ENCODE peak calls at places on chromosomes 1 and 21, in eight cellular contexts. F is HFFc6, E is breast epithelium, M is mesothelial cell of epicardium, P is uterus, C is heart left ventricle, D is HepG2, X is astrocyte of the spinal cord. V is an unnamed sample.

GRCh38 chr21:38661296-38662223 is 144.2 kb upstream of the ETS2 start:
- DNase-seq in D (no peak), X (peak; percentile 69), F (peak; percentile 20), M (no peak), P (peak; percentile 31), C (peak; percentile 22), E (no peak), V (no peak)

GRCh38 chr1:31575373-31576140 is 758 bp upstream of the TINAGL1 start:
- DNase-seq in C (no peak), D (peak; percentile 93), P (no peak), X (no peak), F (no peak), M (no peak), E (peak; percentile 85), V (no peak)

GRCh38 chr1:172616646-172617045 is 42.3 kb upstream of the FASLG start:
- DNase-seq in P (no peak), X (no peak), D (no peak), M (no peak), C (no peak), F (no peak), E (no peak), V (no peak)

GRCh38 chr1:156571261-156571958 is 955 bp downstream of the IQGAP3 start:
- DNase-seq in F (peak; percentile 93), P (no peak), X (peak; percentile 87), M (no peak), E (no peak), D (no peak), C (no peak), V (no peak)

GRCh38 chr21:35840197-35840799 is 220.0 kb downstream of the SETD4 start:
- DNase-seq in E (no peak), D (peak; percentile 50), F (peak; percentile 74), M (no peak), P (peak; percentile 26), C (peak; percentile 48), X (peak; percentile 87), V (peak; percentile 20)

GRCh38 chr1:109441105-109441504 is 14.9 kb upstream of the PSMA5 start:
- DNase-seq in F (peak; percentile 35), D (peak; percentile 70), C (no peak), X (peak; percentile 12), E (no peak), P (no peak), M (no peak), V (no peak)

GRCh38 chr1:155942578-155943141 is 1.2 kb downstream of the RXFP4 start:
- DNase-seq in M (no peak), X (no peak), D (no peak), F (no peak), P (no peak), C (no peak), E (no peak), V (no peak)

GRCh38 chr1:55217226-55217996 is 2.2 kb upstream of the USP24 start:
- DNase-seq in P (no peak), M (no peak), D (no peak), E (no peak), X (no peak), C (no peak), F (no peak), V (no peak)

GRCh38 chr1:46110521-46110920 is 21.9 kb downstream of the PIK3R3 start:
- DNase-seq in M (no peak), X (peak; percentile 48), P (no peak), F (no peak), D (no peak), C (no peak), E (no peak), V (no peak)

GRCh38 chr1:53622531-53622930 is 116.4 kb downstream of the GLIS1 start:
- DNase-seq in M (no peak), E (no peak), D (no peak), X (no peak), C (peak; percentile 5), F (no peak), P (no peak), V (no peak)
- TF ChIP-seq CTCF in M (no peak), E (no peak), D (no peak), X (no peak), C (no peak), F (no peak), P (no peak), V (no peak)

GRCh38 chr1:66401244-66401643 is 132.7 kb upstream of the SGIP1 start:
- DNase-seq in D (no peak), F (no peak), P (no peak), E (no peak), C (no peak), M (no peak), X (no peak), V (no peak)

GRCh38 chr1:66400660-66401059 is 133.3 kb upstream of the SGIP1 start:
- DNase-seq in D (no peak), X (no peak), P (no peak), M (no peak), C (no peak), F (no peak), E (no peak), V (no peak)

GRCh38 chr1:66402194-66402593 is 131.8 kb upstream of the SGIP1 start:
- DNase-seq in P (peak; percentile 80), X (no peak), F (no peak), C (peak; percentile 85), E (no peak), D (no peak), M (no peak), V (no peak)

GRCh38 chr1:66405046-66405445 is 128.9 kb upstream of the SGIP1 start:
- DNase-seq in P (no peak), F (no peak), E (no peak), M (no peak), C (no peak), D (no peak), X (no peak), V (no peak)

GRCh38 chr1:66403031-66403731 is 130.8 kb upstream of the SGIP1 start:
- DNase-seq in P (no peak), F (no peak), M (no peak), X (no peak), E (no peak), D (no peak), C (no peak), V (no peak)
- TF ChIP-seq CTCF in P (no peak), F (no peak), M (no peak), X (no peak), E (no peak), D (no peak), C (no peak), V (no peak)

DNA sequence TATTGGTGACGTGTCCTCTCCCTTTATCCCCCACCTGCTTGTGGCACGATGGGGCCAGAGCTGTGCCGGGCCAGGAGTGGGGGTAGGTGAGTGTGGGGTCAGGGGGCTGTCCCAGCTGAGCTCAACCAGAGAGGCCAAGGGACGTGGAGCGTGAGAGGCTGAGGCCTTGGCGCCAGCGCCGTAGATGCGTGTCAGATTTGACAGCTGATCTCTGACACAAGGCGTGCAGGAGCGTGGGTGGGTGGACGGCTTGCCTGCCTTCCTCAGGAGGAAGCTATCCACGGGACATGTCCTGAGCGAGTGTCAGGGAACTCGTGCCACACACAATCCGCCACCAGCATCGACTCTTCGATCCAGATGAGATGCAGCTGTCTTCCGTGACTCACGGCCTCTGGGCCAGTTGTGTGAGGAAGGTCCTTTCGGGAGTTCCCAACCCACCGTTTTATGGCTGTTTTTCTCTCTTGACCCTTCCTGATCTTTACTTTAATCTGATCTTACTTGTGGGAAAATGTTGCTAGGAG is 56.7 kb downstream of the SPSB1 start:
- DNase-seq in D (no peak), X (no peak), F (no peak), E (no peak), C (no peak), P (no peak), M (no peak), V (no peak)
- TF ChIP-seq CTCF in D (no peak), X (no peak), F (no peak), E (no peak), C (no peak), P (no peak), M (no peak), V (no peak)

GRCh38 chr1:224170748-224171478 is 12.1 kb upstream of the DEGS1 start:
- DNase-seq in M (no peak), C (no peak), D (peak; percentile 13), F (peak; percentile 15), P (no peak), E (no peak), X (peak; percentile 15), V (no peak)
- TF ChIP-seq CTCF in M (no peak), C (peak; percentile 29), D (peak; percentile 34), F (peak; percentile 64), P (no peak), E (peak; percentile 28), X (peak; percentile 50), V (no peak)

DNA sequence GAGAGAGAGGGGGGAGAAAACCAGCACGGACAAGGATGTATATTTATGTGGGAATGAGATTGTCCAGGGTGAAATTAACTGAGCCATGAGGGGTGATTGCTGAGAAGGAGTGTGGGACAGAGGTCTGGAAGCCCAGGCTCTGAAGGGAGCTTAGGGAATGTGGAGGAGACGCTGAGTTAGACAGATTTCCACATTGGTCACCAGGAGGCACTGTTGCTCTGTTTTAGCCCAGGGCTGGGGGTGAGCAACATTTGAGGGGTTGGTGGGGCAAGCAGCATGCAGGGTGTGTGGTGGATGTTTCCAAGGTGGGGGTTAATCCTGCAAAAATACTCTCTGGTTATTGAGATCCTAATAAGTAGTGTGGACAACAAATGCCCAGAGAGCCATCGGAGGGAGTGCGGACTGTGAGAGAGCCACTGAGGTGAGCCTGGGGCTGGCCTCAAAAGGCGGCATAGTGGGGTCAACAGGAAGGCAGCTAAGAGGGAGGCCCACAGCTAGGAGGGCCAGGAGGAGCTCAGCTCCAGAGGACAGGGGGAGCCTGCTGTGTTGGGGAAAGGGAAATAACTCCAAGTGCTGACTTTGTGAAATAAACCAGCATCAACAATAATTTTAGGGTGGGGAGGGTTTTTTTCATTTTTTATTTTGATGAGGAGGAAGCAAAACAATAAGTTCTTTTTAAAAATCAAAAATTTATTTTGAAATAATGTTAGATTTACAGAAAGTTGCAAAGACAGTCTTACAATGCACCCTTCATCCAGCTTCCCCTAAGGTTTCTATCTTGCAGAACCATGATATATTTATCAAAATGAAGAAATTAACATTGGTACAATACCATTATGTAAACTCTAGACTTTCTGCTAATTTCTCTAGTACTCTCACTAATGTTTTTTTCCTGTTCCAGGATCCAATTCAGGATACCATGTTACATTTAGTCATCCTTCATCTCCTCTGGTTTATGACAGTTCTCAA is 82.8 kb upstream of the CD34 start:
- DNase-seq in X (no peak), C (no peak), M (no peak), D (no peak), F (no peak), P (no peak), E (no peak), V (no peak)
- TF ChIP-seq CTCF in X (peak; percentile 46), C (no peak), M (no peak), D (peak; percentile 74), F (peak; percentile 81), P (no peak), E (no peak), V (no peak)

DNA sequence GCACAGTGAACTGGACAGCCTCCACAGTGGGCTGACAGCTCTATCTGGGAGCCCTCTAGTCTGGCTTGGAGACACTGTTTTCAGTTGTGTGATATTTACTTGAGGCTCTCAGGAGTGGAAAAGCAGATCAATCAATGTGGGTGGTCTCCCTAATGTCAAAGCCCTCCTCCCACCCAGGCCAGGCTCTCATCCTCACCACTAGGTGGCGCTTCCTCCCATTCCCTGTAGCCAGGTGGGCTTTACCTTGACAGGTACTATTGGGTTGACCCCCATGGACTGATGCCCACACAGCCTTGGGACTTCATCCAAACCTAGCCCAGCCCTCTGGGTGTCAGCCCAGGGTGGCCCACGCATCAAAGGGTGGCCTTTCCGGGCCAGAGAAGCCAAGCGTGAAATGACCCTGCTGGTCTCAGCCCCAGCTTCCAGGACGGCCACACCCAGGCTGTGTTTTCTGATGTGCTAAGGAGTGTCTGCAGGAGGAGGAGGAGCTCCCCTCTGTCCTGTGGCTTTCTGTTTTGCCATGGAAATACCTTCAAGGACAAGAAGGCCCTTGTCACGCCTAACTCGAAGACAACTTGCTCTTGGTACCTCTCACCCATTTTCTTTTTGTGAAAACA is 54.0 kb downstream of the CLIC6 start:
- DNase-seq in P (no peak), E (no peak), X (no peak), D (no peak), M (no peak), C (no peak), F (no peak), V (peak; percentile 21)
- TF ChIP-seq CTCF in P (no peak), E (no peak), X (peak; percentile 53), D (peak; percentile 61), M (peak; percentile 63), C (peak; percentile 33), F (peak; percentile 79), V (peak; percentile 71)

V was measured in natural killer cell.